ENCODE peak calls at places on chromosomes 3 and 15, in seven cellular contexts. One of them, this sample, is unnamed.
A peak's percentile ranks its signal among the peaks of the same experiment; 100 is the strongest.

GRCh38 chr3:111851511-111851954 is 7.5 kb upstream of the PHLDB2 start:
- DNase-seq in transverse colon: no peak
- DNase-seq in testis: no peak
- DNase-seq in breast epithelium: no peak
- DNase-seq in sigmoid colon: no peak
- DNase-seq in right lobe of liver: no peak
- DNase-seq in adrenal gland: peak; percentile 21
- DNase-seq in this sample: no peak

GRCh38 chr3:24595801-24596200 is 101.2 kb upstream of the THRB start:
- DNase-seq in transverse colon: no peak
- DNase-seq in testis: no peak
- DNase-seq in breast epithelium: no peak
- DNase-seq in sigmoid colon: no peak
- DNase-seq in right lobe of liver: no peak
- DNase-seq in adrenal gland: no peak
- DNase-seq in this sample: no peak

GRCh38 chr3:141273700-141274410 is 42.2 kb downstream of the PXYLP1 start:
- DNase-seq in transverse colon: no peak
- DNase-seq in testis: no peak
- DNase-seq in breast epithelium: no peak
- DNase-seq in sigmoid colon: no peak
- DNase-seq in right lobe of liver: no peak
- DNase-seq in adrenal gland: no peak
- DNase-seq in this sample: no peak

GRCh38 chr3:74302959-74303358 is 311.5 kb downstream of the CNTN3 start:
- DNase-seq in transverse colon: no peak
- DNase-seq in testis: no peak
- DNase-seq in breast epithelium: no peak
- DNase-seq in sigmoid colon: no peak
- DNase-seq in right lobe of liver: no peak
- DNase-seq in adrenal gland: no peak
- DNase-seq in this sample: no peak

GRCh38 chr3:42071720-42072582 is 19.2 kb upstream of the TRAK1 start:
- DNase-seq in transverse colon: peak; percentile 75
- DNase-seq in testis: peak; percentile 65
- DNase-seq in breast epithelium: peak; percentile 85
- DNase-seq in sigmoid colon: peak; percentile 96
- DNase-seq in right lobe of liver: peak; percentile 62
- DNase-seq in adrenal gland: peak; percentile 85
- DNase-seq in this sample: no peak

GRCh38 chr15:96273317-96274086 is 57.0 kb upstream of the NR2F2 start:
- DNase-seq in transverse colon: no peak
- DNase-seq in testis: no peak
- DNase-seq in breast epithelium: no peak
- DNase-seq in sigmoid colon: no peak
- DNase-seq in right lobe of liver: no peak
- DNase-seq in adrenal gland: no peak
- DNase-seq in this sample: peak; percentile 0

GRCh38 chr15:56815247-56815646 is 81.9 kb upstream of the ZNF280D start:
- DNase-seq in transverse colon: peak; percentile 75
- DNase-seq in testis: no peak
- DNase-seq in breast epithelium: no peak
- DNase-seq in sigmoid colon: no peak
- DNase-seq in right lobe of liver: no peak
- DNase-seq in adrenal gland: no peak
- DNase-seq in this sample: no peak

GRCh38 chr15:78880242-78880533 is 7.5 kb downstream of the MORF4L1 start:
- DNase-seq in transverse colon: no peak
- DNase-seq in testis: no peak
- DNase-seq in breast epithelium: no peak
- DNase-seq in sigmoid colon: no peak
- DNase-seq in right lobe of liver: no peak
- DNase-seq in adrenal gland: no peak
- DNase-seq in this sample: no peak

GRCh38 chr3:55823829-55824228 is 336.7 kb upstream of the WNT5A start:
- DNase-seq in transverse colon: no peak
- DNase-seq in testis: no peak
- DNase-seq in breast epithelium: no peak
- DNase-seq in sigmoid colon: no peak
- DNase-seq in right lobe of liver: no peak
- DNase-seq in adrenal gland: no peak
- DNase-seq in this sample: no peak

GRCh38 chr15:31930967-31931366 is 99.3 kb upstream of the CHRNA7 start:
- DNase-seq in transverse colon: no peak
- DNase-seq in testis: no peak
- DNase-seq in breast epithelium: no peak
- DNase-seq in sigmoid colon: no peak
- DNase-seq in right lobe of liver: no peak
- DNase-seq in adrenal gland: no peak
- DNase-seq in this sample: no peak

GRCh38 chr15:85805392-85805791 is 10.7 kb upstream of the KLHL25 start:
- DNase-seq in transverse colon: no peak
- DNase-seq in testis: no peak
- DNase-seq in breast epithelium: no peak
- DNase-seq in sigmoid colon: no peak
- DNase-seq in right lobe of liver: no peak
- DNase-seq in adrenal gland: no peak
- DNase-seq in this sample: no peak

GRCh38 chr3:61181874-61182273 is 69.4 kb downstream of the FHIT start:
- DNase-seq in transverse colon: no peak
- DNase-seq in testis: no peak
- DNase-seq in breast epithelium: no peak
- DNase-seq in sigmoid colon: no peak
- DNase-seq in right lobe of liver: peak; percentile 33
- DNase-seq in adrenal gland: peak; percentile 24
- DNase-seq in this sample: peak; percentile 9

GRCh38 chr15:75929799-75930565 is 26.3 kb downstream of the FBXO22 start:
- DNase-seq in transverse colon: no peak
- DNase-seq in testis: no peak
- DNase-seq in breast epithelium: no peak
- DNase-seq in sigmoid colon: no peak
- DNase-seq in right lobe of liver: no peak
- DNase-seq in adrenal gland: no peak
- DNase-seq in this sample: peak; percentile 59

GRCh38 chr3:160806094-160806493 is 50.1 kb downstream of the PPM1L start:
- DNase-seq in transverse colon: no peak
- DNase-seq in testis: no peak
- DNase-seq in breast epithelium: no peak
- DNase-seq in sigmoid colon: no peak
- DNase-seq in right lobe of liver: no peak
- DNase-seq in adrenal gland: no peak
- DNase-seq in this sample: no peak

GRCh38 chr15:77409259-77410156 is 10.4 kb downstream of the PEAK1 start:
- DNase-seq in transverse colon: no peak
- DNase-seq in testis: no peak
- DNase-seq in breast epithelium: no peak
- DNase-seq in sigmoid colon: no peak
- DNase-seq in right lobe of liver: no peak
- DNase-seq in adrenal gland: no peak
- DNase-seq in this sample: no peak

GRCh38 chr15:71043373-71043772 is 71.9 kb upstream of the THSD4 start:
- DNase-seq in transverse colon: no peak
- DNase-seq in testis: no peak
- DNase-seq in breast epithelium: no peak
- DNase-seq in sigmoid colon: no peak
- DNase-seq in right lobe of liver: no peak
- DNase-seq in adrenal gland: peak; percentile 18
- DNase-seq in this sample: no peak

GRCh38 chr15:76196949-76197315 is 114.3 kb downstream of the ETFA start:
- DNase-seq in transverse colon: peak; percentile 38
- DNase-seq in testis: peak; percentile 33
- DNase-seq in breast epithelium: peak; percentile 61
- DNase-seq in sigmoid colon: peak; percentile 92
- DNase-seq in right lobe of liver: no peak
- DNase-seq in adrenal gland: peak; percentile 77
- DNase-seq in this sample: no peak

GRCh38 chr3:45043715-45044299 is 17.7 kb downstream of the CLEC3B start:
- DNase-seq in transverse colon: no peak
- DNase-seq in testis: no peak
- DNase-seq in breast epithelium: no peak
- DNase-seq in sigmoid colon: no peak
- DNase-seq in right lobe of liver: no peak
- DNase-seq in adrenal gland: no peak
- DNase-seq in this sample: peak; percentile 7

GRCh38 chr3:23219117-23219516 is 16.0 kb downstream of the UBE2E2 start:
- DNase-seq in transverse colon: no peak
- DNase-seq in testis: no peak
- DNase-seq in breast epithelium: no peak
- DNase-seq in sigmoid colon: no peak
- DNase-seq in right lobe of liver: no peak
- DNase-seq in adrenal gland: no peak
- DNase-seq in this sample: no peak

GRCh38 chr3:16247282-16248058 is 17.3 kb downstream of the DPH3 start:
- DNase-seq in transverse colon: peak; percentile 82
- DNase-seq in testis: peak; percentile 93
- DNase-seq in breast epithelium: peak; percentile 73
- DNase-seq in sigmoid colon: peak; percentile 87
- DNase-seq in right lobe of liver: peak; percentile 70
- DNase-seq in adrenal gland: peak; percentile 82
- DNase-seq in this sample: peak; percentile 76

GRCh38 chr15:23370578-23370977 is 16.0 kb downstream of the GOLGA8S start:
- DNase-seq in transverse colon: no peak
- DNase-seq in testis: no peak
- DNase-seq in breast epithelium: no peak
- DNase-seq in sigmoid colon: no peak
- DNase-seq in right lobe of liver: no peak
- DNase-seq in adrenal gland: no peak
- DNase-seq in this sample: no peak

GRCh38 chr3:73719877-73720276 is 95.1 kb upstream of the PDZRN3 start:
- DNase-seq in transverse colon: peak; percentile 54
- DNase-seq in testis: no peak
- DNase-seq in breast epithelium: no peak
- DNase-seq in sigmoid colon: peak; percentile 91
- DNase-seq in right lobe of liver: no peak
- DNase-seq in adrenal gland: peak; percentile 46
- DNase-seq in this sample: no peak

DNA sequence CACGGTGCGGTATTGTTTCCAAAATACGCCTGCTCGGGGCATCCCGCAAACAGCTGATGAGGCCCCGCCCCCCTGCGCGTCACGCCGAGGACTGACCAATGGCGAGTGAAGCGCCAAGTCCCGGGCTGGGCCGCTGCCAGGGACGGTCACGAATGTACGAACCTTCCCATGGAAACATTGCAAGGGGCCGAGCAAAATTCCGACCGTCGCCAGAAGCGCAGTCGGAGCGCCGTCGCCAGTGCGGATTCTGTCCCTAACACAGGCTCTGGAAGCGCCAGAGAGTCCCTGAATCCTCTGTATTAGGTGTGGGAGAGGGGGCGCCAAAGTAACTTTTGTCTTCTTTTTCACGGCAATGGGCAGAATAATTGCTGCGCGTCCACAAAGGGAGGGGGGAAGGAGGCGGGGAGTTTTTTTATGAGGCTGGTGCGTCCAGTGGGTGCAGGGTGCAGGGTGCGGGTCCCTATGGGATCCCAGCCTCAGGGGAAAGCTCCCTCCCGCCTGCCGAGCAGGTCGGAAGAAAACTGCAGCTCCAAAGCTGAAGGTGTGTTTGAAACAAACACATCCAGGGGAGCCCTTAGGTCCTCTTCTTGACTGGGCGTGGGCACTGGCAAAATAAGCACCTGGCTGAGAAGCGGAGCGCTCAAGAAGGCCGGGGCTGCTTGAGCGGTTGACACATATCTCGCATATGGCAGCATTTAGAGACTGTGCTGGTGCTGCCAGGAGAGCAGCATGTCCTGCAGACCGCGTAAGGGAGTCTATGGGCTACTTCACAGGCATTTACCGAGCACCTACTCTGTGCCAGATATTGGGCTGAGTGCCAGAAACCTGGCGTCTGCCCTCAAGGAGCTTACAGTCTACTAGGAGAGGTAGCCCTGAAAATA is at the start of gene BMF:
- DNase-seq in transverse colon: peak; percentile 100
- DNase-seq in testis: peak; percentile 100
- DNase-seq in breast epithelium: peak; percentile 100
- DNase-seq in sigmoid colon: peak; percentile 100
- DNase-seq in right lobe of liver: peak; percentile 100
- DNase-seq in adrenal gland: peak; percentile 99
- DNase-seq in this sample: peak; percentile 99
- TF ChIP-seq POLR2A in transverse colon: peak; percentile 58
- TF ChIP-seq POLR2A in testis: no peak
- TF ChIP-seq POLR2A in breast epithelium: no peak
- TF ChIP-seq POLR2A in sigmoid colon: no peak
- TF ChIP-seq POLR2A in right lobe of liver: no peak
- TF ChIP-seq POLR2A in adrenal gland: no peak
- TF ChIP-seq POLR2A in this sample: no peak

GRCh38 chr3:133573054-133573628 is 345 bp upstream of the CDV3 start:
- DNase-seq in transverse colon: peak; percentile 100
- DNase-seq in testis: peak; percentile 100
- DNase-seq in breast epithelium: peak; percentile 100
- DNase-seq in sigmoid colon: peak; percentile 100
- DNase-seq in right lobe of liver: peak; percentile 100
- DNase-seq in adrenal gland: peak; percentile 100
- DNase-seq in this sample: no peak
- TF ChIP-seq POLR2A in transverse colon: peak; percentile 17
- TF ChIP-seq POLR2A in testis: no peak
- TF ChIP-seq POLR2A in breast epithelium: peak; percentile 28
- TF ChIP-seq POLR2A in sigmoid colon: no peak
- TF ChIP-seq POLR2A in right lobe of liver: peak; percentile 62
- TF ChIP-seq POLR2A in adrenal gland: no peak
- TF ChIP-seq POLR2A in this sample: peak; percentile 84

GRCh38 chr3:123884993-123885392 is 861 bp upstream of the MYLK start:
- DNase-seq in transverse colon: no peak
- DNase-seq in testis: no peak
- DNase-seq in breast epithelium: no peak
- DNase-seq in sigmoid colon: no peak
- DNase-seq in right lobe of liver: no peak
- DNase-seq in adrenal gland: no peak
- DNase-seq in this sample: no peak

GRCh38 chr3:123883656-123884257 is 375 bp downstream of the MYLK start:
- DNase-seq in transverse colon: peak; percentile 16
- DNase-seq in testis: no peak
- DNase-seq in breast epithelium: no peak
- DNase-seq in sigmoid colon: no peak
- DNase-seq in right lobe of liver: peak; percentile 37
- DNase-seq in adrenal gland: peak; percentile 19
- DNase-seq in this sample: no peak

GRCh38 chr3:123881771-123882170 is 2.4 kb downstream of the MYLK start:
- DNase-seq in transverse colon: no peak
- DNase-seq in testis: no peak
- DNase-seq in breast epithelium: no peak
- DNase-seq in sigmoid colon: no peak
- DNase-seq in right lobe of liver: no peak
- DNase-seq in adrenal gland: no peak
- DNase-seq in this sample: no peak

GRCh38 chr3:123883111-123883510 is 1.0 kb downstream of the MYLK start:
- DNase-seq in transverse colon: peak; percentile 21
- DNase-seq in testis: no peak
- DNase-seq in breast epithelium: no peak
- DNase-seq in sigmoid colon: no peak
- DNase-seq in right lobe of liver: no peak
- DNase-seq in adrenal gland: no peak
- DNase-seq in this sample: no peak

GRCh38 chr3:123884258-123884831 is at the start of gene MYLK:
- DNase-seq in transverse colon: peak; percentile 68
- DNase-seq in testis: peak; percentile 79
- DNase-seq in breast epithelium: peak; percentile 63
- DNase-seq in sigmoid colon: peak; percentile 88
- DNase-seq in right lobe of liver: peak; percentile 88
- DNase-seq in adrenal gland: peak; percentile 85
- DNase-seq in this sample: peak; percentile 12
- TF ChIP-seq POLR2A in transverse colon: no peak
- TF ChIP-seq POLR2A in testis: no peak
- TF ChIP-seq POLR2A in breast epithelium: no peak
- TF ChIP-seq POLR2A in sigmoid colon: no peak
- TF ChIP-seq POLR2A in right lobe of liver: no peak
- TF ChIP-seq POLR2A in adrenal gland: no peak
- TF ChIP-seq POLR2A in this sample: no peak

GRCh38 chr3:185328324-185329004 is 34.5 kb upstream of the MAP3K13 start:
- DNase-seq in transverse colon: peak; percentile 84
- DNase-seq in testis: peak; percentile 69
- DNase-seq in breast epithelium: no peak
- DNase-seq in sigmoid colon: no peak
- DNase-seq in right lobe of liver: peak; percentile 52
- DNase-seq in adrenal gland: peak; percentile 73
- DNase-seq in this sample: no peak
- TF ChIP-seq POLR2A in transverse colon: peak; percentile 89
- TF ChIP-seq POLR2A in testis: no peak
- TF ChIP-seq POLR2A in breast epithelium: no peak
- TF ChIP-seq POLR2A in sigmoid colon: peak; percentile 29
- TF ChIP-seq POLR2A in right lobe of liver: peak; percentile 92
- TF ChIP-seq POLR2A in adrenal gland: no peak
- TF ChIP-seq POLR2A in this sample: no peak

This sample was measured in erythroblast.